ENCODE peak calls at places on chromosomes 4 and X, in six cellular contexts. S is colonic mucosa; D is mammary epithelial cell; O is RWPE2; M is effector memory CD4-positive, alpha-beta T cell; C is upper lobe of right lung. R is an unnamed sample.

GRCh38 chr4:125432078-125432477 is 117.3 kb downstream of the FAT4 start:
- DNase-seq in C (no peak), S (no peak), O (no peak), D (no peak), M (no peak), R (no peak)

GRCh38 chr4:163587867-163588266 is 93.4 kb downstream of the TMA16 start:
- DNase-seq in C (no peak), M (no peak), O (no peak), S (no peak), D (no peak), R (no peak)

GRCh38 chrX:153736071-153736820 is 11.6 kb downstream of the ABCD1 start:
- DNase-seq in O (no peak), D (no peak), C (no peak), M (no peak), S (no peak), R (no peak)

GRCh38 chrX:85114776-85115175 is 111.1 kb downstream of the APOOL start:
- DNase-seq in O (no peak), S (no peak), D (no peak), M (no peak), C (no peak), R (no peak)

GRCh38 chrX:84175274-84175673 is 12.7 kb downstream of the RPS6KA6 start:
- DNase-seq in C (no peak), O (no peak), S (no peak), M (no peak), D (no peak), R (no peak)

GRCh38 chr4:175953960-175954521 is 111.6 kb upstream of the WDR17 start:
- DNase-seq in O (no peak), S (no peak), M (no peak), C (no peak), D (no peak), R (no peak)

GRCh38 chrX:48492293-48492910 is 16.4 kb upstream of the PORCN start:
- DNase-seq in M (no peak), S (no peak), O (no peak), D (no peak), C (no peak), R (no peak)

GRCh38 chrX:118346258-118347094 is 570 bp downstream of the WDR44 start:
- DNase-seq in C (peak), O (peak), D (peak), S (peak), M (peak), R (peak)

GRCh38 chr4:98566491-98567008 is 91.9 kb downstream of the TSPAN5 start:
- DNase-seq in O (no peak), D (no peak), C (no peak), M (no peak), S (no peak), R (no peak)

GRCh38 chrX:38805294-38806053 is 4.2 kb downstream of the MID1IP1 start:
- DNase-seq in M (peak), C (peak), O (peak), D (peak), S (peak), R (peak)
- H3K4me3 ChIP-seq in M (peak), C (peak), O (peak), D (peak), S (peak), R (peak)

GRCh38 chr4:24794916-24795665 is at the start of gene SOD3:
- DNase-seq in S (peak), M (no peak), O (no peak), D (no peak), C (peak), R (no peak)
- H3K4me3 ChIP-seq in S (peak), M (no peak), O (no peak), D (no peak), C (peak), R (no peak)

GRCh38 chr4:4869380-4869723 is 9.9 kb downstream of the MSX1 start:
- DNase-seq in S (no peak), D (no peak), O (peak), M (no peak), C (no peak), R (no peak)

GRCh38 chr4:4868506-4869379 is 9.3 kb downstream of the MSX1 start:
- DNase-seq in C (no peak), M (no peak), O (no peak), D (no peak), S (no peak), R (no peak)

GRCh38 chr4:4870493-4871266 is 11.2 kb downstream of the MSX1 start:
- DNase-seq in D (no peak), O (no peak), C (no peak), M (no peak), S (no peak), R (no peak)

GRCh38 chr4:4871267-4872147 is 12.0 kb downstream of the MSX1 start:
- DNase-seq in S (no peak), C (no peak), M (no peak), O (no peak), D (no peak), R (no peak)

DNA sequence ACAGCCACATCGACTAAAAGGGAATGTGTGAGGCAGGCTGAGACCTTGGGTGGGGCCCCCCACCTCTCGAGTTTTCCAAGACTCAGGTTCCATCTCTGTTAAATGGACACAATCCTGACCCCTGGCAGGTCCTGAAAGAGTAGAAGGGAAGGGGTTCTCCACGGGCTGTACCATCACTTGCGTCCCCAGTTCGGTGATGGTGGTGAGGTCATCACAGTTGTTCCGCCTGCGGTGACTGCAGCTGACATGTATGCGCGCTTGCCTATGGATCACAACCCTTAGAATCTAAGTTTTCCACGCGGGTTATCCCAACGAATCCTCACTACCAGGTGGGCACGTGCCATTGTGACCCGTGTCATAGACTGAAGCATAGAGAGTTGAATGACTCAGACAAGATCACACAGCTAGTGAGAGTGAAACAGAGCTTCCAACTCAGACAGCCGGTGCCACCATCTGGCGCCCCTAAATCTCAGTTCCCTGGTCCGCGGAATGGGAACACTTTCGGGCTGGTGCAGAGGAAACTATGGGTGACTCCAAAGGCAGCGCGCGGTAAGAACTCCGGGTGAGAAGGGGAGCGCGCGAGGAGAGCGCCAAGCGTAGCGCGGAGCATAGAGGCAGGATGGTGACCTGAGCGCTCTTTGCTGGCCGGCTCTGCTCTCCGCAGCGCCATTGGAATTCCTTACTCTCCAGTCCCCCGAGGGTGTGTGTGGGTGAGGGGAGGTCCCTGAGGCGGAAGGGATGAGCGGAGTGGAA is 10.4 kb downstream of the MSX1 start:
- DNase-seq in M (no peak), D (no peak), C (no peak), O (peak), S (no peak), R (no peak)
- H3K4me3 ChIP-seq in M (no peak), D (no peak), C (no peak), O (no peak), S (no peak), R (no peak)

GRCh38 chrX:10579018-10579752 is 41.2 kb downstream of the MID1 start:
- DNase-seq in O (no peak), D (peak), M (no peak), C (no peak), S (no peak), R (no peak)

GRCh38 chrX:10577863-10578262 is 42.5 kb downstream of the MID1 start:
- DNase-seq in S (no peak), O (no peak), D (no peak), M (no peak), C (no peak), R (no peak)

GRCh38 chrX:10576777-10577444 is 43.5 kb downstream of the MID1 start:
- DNase-seq in M (no peak), O (no peak), S (no peak), C (no peak), D (no peak), R (no peak)

GRCh38 chrX:10582215-10582733 is 38.1 kb downstream of the MID1 start:
- DNase-seq in O (no peak), M (no peak), D (no peak), C (no peak), S (no peak), R (no peak)

GRCh38 chrX:10579753-10580060 is 40.7 kb downstream of the MID1 start:
- DNase-seq in O (no peak), C (no peak), M (no peak), S (no peak), D (no peak), R (no peak)
- H3K4me3 ChIP-seq in O (peak), C (no peak), M (no peak), S (no peak), D (peak), R (no peak)

GRCh38 chrX:144918936-144919335 is 328.4 kb upstream of the SPANXN1 start:
- DNase-seq in D (peak), S (no peak), M (no peak), O (no peak), C (no peak), R (no peak)
- H3K4me3 ChIP-seq in D (no peak), S (no peak), M (no peak), O (no peak), C (no peak), R (no peak)

DNA sequence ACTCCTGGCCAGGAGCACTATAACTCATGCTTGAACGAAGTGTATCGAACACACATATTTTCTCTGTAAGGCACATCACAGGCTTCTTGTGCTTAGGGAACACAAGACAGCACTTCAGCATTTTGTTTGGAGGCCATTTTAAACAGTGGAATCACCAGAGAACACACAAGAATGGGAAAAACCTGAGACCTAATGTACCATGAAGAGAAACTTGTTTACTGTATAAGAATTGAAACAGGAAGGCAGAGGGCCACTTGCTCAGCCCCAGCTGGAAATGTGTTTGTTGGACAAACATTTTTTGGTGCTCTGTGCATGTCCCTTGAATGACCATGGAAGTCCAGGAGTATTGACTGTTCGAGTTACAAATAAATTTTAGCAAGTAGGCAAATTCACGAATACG is 47.5 kb downstream of the RAPGEF2 start:
- DNase-seq in O (no peak), S (no peak), D (no peak), M (no peak), C (no peak), R (no peak)
- H3K4me3 ChIP-seq in O (no peak), S (no peak), D (no peak), M (no peak), C (no peak), R (no peak)

R was measured in CD8-positive, alpha-beta T cell.